ENCODE peak calls at places on chromosome 7, in ten cellular contexts. One of them, this sample, is unnamed.

GRCh38 chr7:72042855-72043254 is 369.3 kb downstream of the CALN1 start:
- DNase-seq in lung: no peak
- DNase-seq in activated CD4-positive, alpha-beta T cell treated with anti-CD3 and anti-CD28 coated beads for 24 hours: no peak
- DNase-seq in T-helper 9 cell: no peak
- DNase-seq in CD4-positive, alpha-beta T cell: no peak
- DNase-seq in EL: no peak
- DNase-seq in ecto neural progenitor cell: no peak
- DNase-seq in stimulated activated CD4-positive, alpha-beta T cell treated with anti-CD3 and anti-CD28 coated beads, TNF-alpha, amount 100 ng/mL, for 1 hour: no peak
- DNase-seq in astrocyte of the spinal cord: no peak
- DNase-seq in NCI-H1105 treated with DMSO at 0.1 percent for 48 hours: no peak
- DNase-seq in this sample: no peak

GRCh38 chr7:2936891-2937580 is 92.9 kb upstream of the GNA12 start:
- DNase-seq in lung: no peak
- DNase-seq in activated CD4-positive, alpha-beta T cell treated with anti-CD3 and anti-CD28 coated beads for 24 hours: no peak
- DNase-seq in T-helper 9 cell: no peak
- DNase-seq in CD4-positive, alpha-beta T cell: no peak
- DNase-seq in EL: no peak
- DNase-seq in ecto neural progenitor cell: no peak
- DNase-seq in stimulated activated CD4-positive, alpha-beta T cell treated with anti-CD3 and anti-CD28 coated beads, TNF-alpha, amount 100 ng/mL, for 1 hour: no peak
- DNase-seq in astrocyte of the spinal cord: no peak
- DNase-seq in NCI-H1105 treated with DMSO at 0.1 percent for 48 hours: no peak
- DNase-seq in this sample: no peak

GRCh38 chr7:141575654-141576448 is 24.6 kb downstream of the AGK start:
- DNase-seq in lung: no peak
- DNase-seq in activated CD4-positive, alpha-beta T cell treated with anti-CD3 and anti-CD28 coated beads for 24 hours: no peak
- DNase-seq in T-helper 9 cell: no peak
- DNase-seq in CD4-positive, alpha-beta T cell: no peak
- DNase-seq in EL: peak; percentile 9
- DNase-seq in ecto neural progenitor cell: no peak
- DNase-seq in stimulated activated CD4-positive, alpha-beta T cell treated with anti-CD3 and anti-CD28 coated beads, TNF-alpha, amount 100 ng/mL, for 1 hour: no peak
- DNase-seq in astrocyte of the spinal cord: no peak
- DNase-seq in NCI-H1105 treated with DMSO at 0.1 percent for 48 hours: no peak
- DNase-seq in this sample: peak; percentile 29

GRCh38 chr7:50470250-50471163 is 20.4 kb upstream of the FIGNL1 start:
- DNase-seq in lung: peak; percentile 24
- DNase-seq in activated CD4-positive, alpha-beta T cell treated with anti-CD3 and anti-CD28 coated beads for 24 hours: no peak
- DNase-seq in T-helper 9 cell: no peak
- DNase-seq in CD4-positive, alpha-beta T cell: no peak
- DNase-seq in EL: no peak
- DNase-seq in ecto neural progenitor cell: no peak
- DNase-seq in stimulated activated CD4-positive, alpha-beta T cell treated with anti-CD3 and anti-CD28 coated beads, TNF-alpha, amount 100 ng/mL, for 1 hour: no peak
- DNase-seq in astrocyte of the spinal cord: no peak
- DNase-seq in NCI-H1105 treated with DMSO at 0.1 percent for 48 hours: no peak
- DNase-seq in this sample: peak; percentile 75

GRCh38 chr7:130904031-130904757 is 170.2 kb upstream of the KLF14 start:
- DNase-seq in lung: no peak
- DNase-seq in activated CD4-positive, alpha-beta T cell treated with anti-CD3 and anti-CD28 coated beads for 24 hours: no peak
- DNase-seq in T-helper 9 cell: no peak
- DNase-seq in CD4-positive, alpha-beta T cell: no peak
- DNase-seq in EL: peak; percentile 96
- DNase-seq in ecto neural progenitor cell: no peak
- DNase-seq in stimulated activated CD4-positive, alpha-beta T cell treated with anti-CD3 and anti-CD28 coated beads, TNF-alpha, amount 100 ng/mL, for 1 hour: no peak
- DNase-seq in astrocyte of the spinal cord: peak; percentile 94
- DNase-seq in NCI-H1105 treated with DMSO at 0.1 percent for 48 hours: no peak
- DNase-seq in this sample: no peak

GRCh38 chr7:26684447-26684846 is 179.9 kb downstream of the SKAP2 start:
- DNase-seq in lung: no peak
- DNase-seq in activated CD4-positive, alpha-beta T cell treated with anti-CD3 and anti-CD28 coated beads for 24 hours: no peak
- DNase-seq in T-helper 9 cell: no peak
- DNase-seq in CD4-positive, alpha-beta T cell: no peak
- DNase-seq in EL: no peak
- DNase-seq in ecto neural progenitor cell: no peak
- DNase-seq in stimulated activated CD4-positive, alpha-beta T cell treated with anti-CD3 and anti-CD28 coated beads, TNF-alpha, amount 100 ng/mL, for 1 hour: no peak
- DNase-seq in astrocyte of the spinal cord: no peak
- DNase-seq in NCI-H1105 treated with DMSO at 0.1 percent for 48 hours: peak; percentile 89
- DNase-seq in this sample: no peak

GRCh38 chr7:131540491-131541162 is 15.8 kb downstream of the PODXL start:
- DNase-seq in lung: no peak
- DNase-seq in activated CD4-positive, alpha-beta T cell treated with anti-CD3 and anti-CD28 coated beads for 24 hours: no peak
- DNase-seq in T-helper 9 cell: no peak
- DNase-seq in CD4-positive, alpha-beta T cell: no peak
- DNase-seq in EL: no peak
- DNase-seq in ecto neural progenitor cell: no peak
- DNase-seq in stimulated activated CD4-positive, alpha-beta T cell treated with anti-CD3 and anti-CD28 coated beads, TNF-alpha, amount 100 ng/mL, for 1 hour: no peak
- DNase-seq in astrocyte of the spinal cord: peak; percentile 45
- DNase-seq in NCI-H1105 treated with DMSO at 0.1 percent for 48 hours: no peak
- DNase-seq in this sample: no peak

GRCh38 chr7:95303501-95303900 is 20.8 kb downstream of the PON1 start:
- DNase-seq in lung: no peak
- DNase-seq in activated CD4-positive, alpha-beta T cell treated with anti-CD3 and anti-CD28 coated beads for 24 hours: no peak
- DNase-seq in T-helper 9 cell: no peak
- DNase-seq in CD4-positive, alpha-beta T cell: no peak
- DNase-seq in EL: no peak
- DNase-seq in ecto neural progenitor cell: no peak
- DNase-seq in stimulated activated CD4-positive, alpha-beta T cell treated with anti-CD3 and anti-CD28 coated beads, TNF-alpha, amount 100 ng/mL, for 1 hour: no peak
- DNase-seq in astrocyte of the spinal cord: no peak
- DNase-seq in NCI-H1105 treated with DMSO at 0.1 percent for 48 hours: no peak
- DNase-seq in this sample: no peak

GRCh38 chr7:81111781-81112540 is 193.1 kb upstream of the SEMA3C start:
- DNase-seq in lung: no peak
- DNase-seq in activated CD4-positive, alpha-beta T cell treated with anti-CD3 and anti-CD28 coated beads for 24 hours: no peak
- DNase-seq in T-helper 9 cell: no peak
- DNase-seq in CD4-positive, alpha-beta T cell: no peak
- DNase-seq in EL: peak; percentile 40
- DNase-seq in ecto neural progenitor cell: no peak
- DNase-seq in stimulated activated CD4-positive, alpha-beta T cell treated with anti-CD3 and anti-CD28 coated beads, TNF-alpha, amount 100 ng/mL, for 1 hour: no peak
- DNase-seq in astrocyte of the spinal cord: no peak
- DNase-seq in NCI-H1105 treated with DMSO at 0.1 percent for 48 hours: no peak
- DNase-seq in this sample: no peak

GRCh38 chr7:157432541-157432956 is 95.7 kb downstream of the DNAJB6 start:
- DNase-seq in lung: no peak
- DNase-seq in activated CD4-positive, alpha-beta T cell treated with anti-CD3 and anti-CD28 coated beads for 24 hours: no peak
- DNase-seq in T-helper 9 cell: no peak
- DNase-seq in CD4-positive, alpha-beta T cell: no peak
- DNase-seq in EL: peak; percentile 71
- DNase-seq in ecto neural progenitor cell: peak; percentile 78
- DNase-seq in stimulated activated CD4-positive, alpha-beta T cell treated with anti-CD3 and anti-CD28 coated beads, TNF-alpha, amount 100 ng/mL, for 1 hour: no peak
- DNase-seq in astrocyte of the spinal cord: peak; percentile 44
- DNase-seq in NCI-H1105 treated with DMSO at 0.1 percent for 48 hours: peak; percentile 69
- DNase-seq in this sample: no peak

GRCh38 chr7:22356010-22356854 is 722 bp downstream of the RAPGEF5 start:
- DNase-seq in lung: no peak
- DNase-seq in activated CD4-positive, alpha-beta T cell treated with anti-CD3 and anti-CD28 coated beads for 24 hours: no peak
- DNase-seq in T-helper 9 cell: no peak
- DNase-seq in CD4-positive, alpha-beta T cell: no peak
- DNase-seq in EL: no peak
- DNase-seq in ecto neural progenitor cell: peak; percentile 58
- DNase-seq in stimulated activated CD4-positive, alpha-beta T cell treated with anti-CD3 and anti-CD28 coated beads, TNF-alpha, amount 100 ng/mL, for 1 hour: no peak
- DNase-seq in astrocyte of the spinal cord: no peak
- DNase-seq in NCI-H1105 treated with DMSO at 0.1 percent for 48 hours: peak; percentile 20
- DNase-seq in this sample: no peak

GRCh38 chr7:22726849-22727792 is at the start of gene IL6:
- DNase-seq in lung: peak; percentile 74
- DNase-seq in activated CD4-positive, alpha-beta T cell treated with anti-CD3 and anti-CD28 coated beads for 24 hours: no peak
- DNase-seq in T-helper 9 cell: no peak
- DNase-seq in CD4-positive, alpha-beta T cell: no peak
- DNase-seq in EL: peak; percentile 95
- DNase-seq in ecto neural progenitor cell: peak; percentile 65
- DNase-seq in stimulated activated CD4-positive, alpha-beta T cell treated with anti-CD3 and anti-CD28 coated beads, TNF-alpha, amount 100 ng/mL, for 1 hour: no peak
- DNase-seq in astrocyte of the spinal cord: peak; percentile 96
- DNase-seq in NCI-H1105 treated with DMSO at 0.1 percent for 48 hours: peak; percentile 84
- DNase-seq in this sample: no peak

GRCh38 chr7:116173051-116174028 is 37.0 kb upstream of the TES start:
- DNase-seq in lung: no peak
- DNase-seq in activated CD4-positive, alpha-beta T cell treated with anti-CD3 and anti-CD28 coated beads for 24 hours: peak; percentile 25
- DNase-seq in T-helper 9 cell: peak; percentile 9
- DNase-seq in CD4-positive, alpha-beta T cell: no peak
- DNase-seq in EL: peak; percentile 70
- DNase-seq in ecto neural progenitor cell: no peak
- DNase-seq in stimulated activated CD4-positive, alpha-beta T cell treated with anti-CD3 and anti-CD28 coated beads, TNF-alpha, amount 100 ng/mL, for 1 hour: no peak
- DNase-seq in astrocyte of the spinal cord: peak; percentile 77
- DNase-seq in NCI-H1105 treated with DMSO at 0.1 percent for 48 hours: peak; percentile 61
- DNase-seq in this sample: no peak

GRCh38 chr7:2247141-2247985 is 5.3 kb downstream of the NUDT1 start:
- DNase-seq in lung: no peak
- DNase-seq in activated CD4-positive, alpha-beta T cell treated with anti-CD3 and anti-CD28 coated beads for 24 hours: no peak
- DNase-seq in T-helper 9 cell: no peak
- DNase-seq in CD4-positive, alpha-beta T cell: no peak
- DNase-seq in EL: peak; percentile 23
- DNase-seq in ecto neural progenitor cell: peak; percentile 79
- DNase-seq in stimulated activated CD4-positive, alpha-beta T cell treated with anti-CD3 and anti-CD28 coated beads, TNF-alpha, amount 100 ng/mL, for 1 hour: no peak
- DNase-seq in astrocyte of the spinal cord: no peak
- DNase-seq in NCI-H1105 treated with DMSO at 0.1 percent for 48 hours: no peak
- DNase-seq in this sample: no peak

GRCh38 chr7:101089876-101090275 is 4.6 kb downstream of the TRIM56 start:
- DNase-seq in lung: no peak
- DNase-seq in activated CD4-positive, alpha-beta T cell treated with anti-CD3 and anti-CD28 coated beads for 24 hours: no peak
- DNase-seq in T-helper 9 cell: no peak
- DNase-seq in CD4-positive, alpha-beta T cell: no peak
- DNase-seq in EL: no peak
- DNase-seq in ecto neural progenitor cell: no peak
- DNase-seq in stimulated activated CD4-positive, alpha-beta T cell treated with anti-CD3 and anti-CD28 coated beads, TNF-alpha, amount 100 ng/mL, for 1 hour: no peak
- DNase-seq in astrocyte of the spinal cord: no peak
- DNase-seq in NCI-H1105 treated with DMSO at 0.1 percent for 48 hours: no peak
- DNase-seq in this sample: no peak

GRCh38 chr7:157615101-157615817 is 278.5 kb downstream of the DNAJB6 start:
- DNase-seq in lung: no peak
- DNase-seq in activated CD4-positive, alpha-beta T cell treated with anti-CD3 and anti-CD28 coated beads for 24 hours: no peak
- DNase-seq in T-helper 9 cell: no peak
- DNase-seq in CD4-positive, alpha-beta T cell: peak; percentile 16
- DNase-seq in EL: no peak
- DNase-seq in ecto neural progenitor cell: no peak
- DNase-seq in stimulated activated CD4-positive, alpha-beta T cell treated with anti-CD3 and anti-CD28 coated beads, TNF-alpha, amount 100 ng/mL, for 1 hour: no peak
- DNase-seq in astrocyte of the spinal cord: no peak
- DNase-seq in NCI-H1105 treated with DMSO at 0.1 percent for 48 hours: no peak
- DNase-seq in this sample: no peak

GRCh38 chr7:51589111-51589510 is 272.5 kb upstream of the COBL start:
- DNase-seq in lung: no peak
- DNase-seq in activated CD4-positive, alpha-beta T cell treated with anti-CD3 and anti-CD28 coated beads for 24 hours: no peak
- DNase-seq in T-helper 9 cell: no peak
- DNase-seq in CD4-positive, alpha-beta T cell: no peak
- DNase-seq in EL: no peak
- DNase-seq in ecto neural progenitor cell: no peak
- DNase-seq in stimulated activated CD4-positive, alpha-beta T cell treated with anti-CD3 and anti-CD28 coated beads, TNF-alpha, amount 100 ng/mL, for 1 hour: no peak
- DNase-seq in astrocyte of the spinal cord: no peak
- DNase-seq in NCI-H1105 treated with DMSO at 0.1 percent for 48 hours: peak; percentile 21
- DNase-seq in this sample: peak; percentile 68

GRCh38 chr7:12757443-12757842 is 70.0 kb downstream of the ARL4A start:
- DNase-seq in lung: no peak
- DNase-seq in activated CD4-positive, alpha-beta T cell treated with anti-CD3 and anti-CD28 coated beads for 24 hours: no peak
- DNase-seq in T-helper 9 cell: no peak
- DNase-seq in CD4-positive, alpha-beta T cell: no peak
- DNase-seq in EL: peak; percentile 87
- DNase-seq in ecto neural progenitor cell: no peak
- DNase-seq in stimulated activated CD4-positive, alpha-beta T cell treated with anti-CD3 and anti-CD28 coated beads, TNF-alpha, amount 100 ng/mL, for 1 hour: no peak
- DNase-seq in astrocyte of the spinal cord: peak; percentile 86
- DNase-seq in NCI-H1105 treated with DMSO at 0.1 percent for 48 hours: no peak
- DNase-seq in this sample: no peak